ENCODE peak calls at places on chromosomes 11 and 22, in ten cellular contexts. A is spleen, M is fibroblast of villous mesenchyme, J is psoas muscle, E is endodermal cell, W is cardiac muscle cell, L is mammary epithelial cell, Y is epithelial cell of esophagus, G is HFFc6, X is CD14-positive monocyte. B is an unnamed sample.

GRCh38 chr22:46653596-46653995 is 33.4 kb downstream of the GRAMD4 start:
- DNase-seq in G (no peak), E (no peak), M (no peak), Y (peak; percentile 32), X (no peak), J (no peak), L (peak; percentile 32), W (no peak), A (no peak), B (no peak)

GRCh38 chr11:36354221-36355003 is 58.3 kb downstream of the PRR5L start:
- DNase-seq in Y (peak; percentile 72), A (no peak), M (peak; percentile 67), X (no peak), W (peak; percentile 69), G (peak; percentile 93), J (no peak), L (peak; percentile 59), E (no peak), B (no peak)

GRCh38 chr11:76605338-76606074 is 65.0 kb downstream of the LRRC32 start:
- DNase-seq in M (no peak), J (no peak), Y (no peak), W (no peak), A (no peak), L (no peak), G (no peak), E (no peak), X (no peak), B (no peak)

GRCh38 chr11:12120031-12121008 is 9.9 kb downstream of the MICAL2 start:
- DNase-seq in A (no peak), X (no peak), M (peak; percentile 52), J (no peak), Y (no peak), G (no peak), E (no peak), W (peak; percentile 58), L (no peak), B (no peak)

GRCh38 chr11:130650456-130651068 is 202.1 kb downstream of the ADAMTS15 start:
- DNase-seq in M (no peak), L (no peak), A (no peak), G (no peak), J (no peak), Y (peak; percentile 32), X (no peak), W (no peak), E (no peak), B (no peak)

GRCh38 chr11:37572491-37573171 is 974.6 kb upstream of the RAG2 start:
- DNase-seq in M (no peak), E (no peak), J (no peak), G (no peak), Y (no peak), A (no peak), L (no peak), W (no peak), X (no peak), B (no peak)

GRCh38 chr11:45926001-45926401 is 3.5 kb downstream of the LARGE2 start:
- DNase-seq in E (peak; percentile 45), Y (no peak), L (no peak), A (peak; percentile 74), W (no peak), X (peak; percentile 41), J (no peak), M (no peak), G (no peak), B (no peak)

GRCh38 chr11:76974179-76974891 is 59.9 kb upstream of the B3GNT6 start:
- DNase-seq in E (no peak), J (no peak), Y (no peak), M (no peak), G (no peak), A (no peak), X (no peak), L (no peak), W (no peak), B (no peak)

GRCh38 chr11:68632802-68633201 is 51.5 kb upstream of the GAL start:
- DNase-seq in Y (peak; percentile 81), A (no peak), E (peak; percentile 93), M (peak; percentile 73), W (peak; percentile 82), J (no peak), X (no peak), L (peak; percentile 50), G (peak; percentile 24), B (no peak)

GRCh38 chr11:36056160-36056751 is 112.4 kb downstream of the LDLRAD3 start:
- DNase-seq in Y (peak; percentile 53), M (peak; percentile 47), W (peak; percentile 78), L (peak; percentile 24), X (no peak), E (peak; percentile 88), A (no peak), G (peak; percentile 16), J (no peak), B (no peak)

GRCh38 chr11:44243633-44244343 is 66.2 kb downstream of the ALX4 start:
- DNase-seq in E (peak; percentile 89), G (peak; percentile 18), A (no peak), J (no peak), Y (no peak), W (peak; percentile 92), X (no peak), L (no peak), M (peak; percentile 36), B (no peak)

GRCh38 chr11:75191330-75191717 is 40.4 kb downstream of the SLCO2B1 start:
- DNase-seq in J (no peak), Y (no peak), E (no peak), X (no peak), A (no peak), L (no peak), G (no peak), W (no peak), M (no peak), B (no peak)

GRCh38 chr11:104163100-104164027 is 583 bp downstream of the PDGFD start:
- DNase-seq in M (no peak), A (peak; percentile 56), Y (peak; percentile 29), W (peak; percentile 52), J (peak; percentile 23), X (no peak), L (peak; percentile 35), E (peak; percentile 82), G (peak; percentile 1), B (no peak)

GRCh38 chr11:126115820-126116319 is 53.2 kb upstream of the CDON start:
- DNase-seq in J (peak; percentile 61), X (no peak), L (no peak), M (peak; percentile 84), G (peak; percentile 74), E (peak; percentile 68), Y (peak; percentile 50), W (peak; percentile 81), A (peak; percentile 62), B (peak; percentile 92)

GRCh38 chr22:44450503-44450902 is 47.5 kb downstream of the RTL6 start:
- DNase-seq in X (no peak), W (no peak), L (no peak), Y (no peak), G (no peak), M (no peak), J (no peak), A (peak; percentile 51), E (peak; percentile 21), B (no peak)

GRCh38 chr11:58656348-58656747 is 33.9 kb downstream of the CNTF start:
- DNase-seq in Y (peak; percentile 44), G (no peak), L (no peak), W (no peak), J (no peak), M (no peak), X (no peak), A (no peak), E (no peak), B (no peak)

GRCh38 chr11:131467645-131468270 is 97.3 kb downstream of the NTM start:
- DNase-seq in G (no peak), X (no peak), L (no peak), W (no peak), M (no peak), J (no peak), A (no peak), E (no peak), Y (no peak), B (no peak)

GRCh38 chr11:31974737-31975136 is 116.1 kb upstream of the RCN1 start:
- DNase-seq in M (no peak), W (peak; percentile 31), G (peak; percentile 92), A (no peak), E (no peak), J (no peak), L (peak; percentile 96), Y (peak; percentile 96), X (no peak), B (no peak)

GRCh38 chr11:65571940-65572339 is 398 bp upstream of the FAM89B start:
- DNase-seq in A (no peak), G (peak; percentile 46), E (peak; percentile 88), J (no peak), M (peak; percentile 47), L (peak; percentile 63), Y (peak; percentile 76), W (peak; percentile 57), X (no peak), B (no peak)
- TF ChIP-seq CTCF in A (no peak), G (peak; percentile 58), E (peak; percentile 73), J (peak; percentile 48), M (peak; percentile 31), L (peak; percentile 68), Y (peak; percentile 67), W (peak; percentile 46), X (peak; percentile 12), B (peak; percentile 35)

DNA sequence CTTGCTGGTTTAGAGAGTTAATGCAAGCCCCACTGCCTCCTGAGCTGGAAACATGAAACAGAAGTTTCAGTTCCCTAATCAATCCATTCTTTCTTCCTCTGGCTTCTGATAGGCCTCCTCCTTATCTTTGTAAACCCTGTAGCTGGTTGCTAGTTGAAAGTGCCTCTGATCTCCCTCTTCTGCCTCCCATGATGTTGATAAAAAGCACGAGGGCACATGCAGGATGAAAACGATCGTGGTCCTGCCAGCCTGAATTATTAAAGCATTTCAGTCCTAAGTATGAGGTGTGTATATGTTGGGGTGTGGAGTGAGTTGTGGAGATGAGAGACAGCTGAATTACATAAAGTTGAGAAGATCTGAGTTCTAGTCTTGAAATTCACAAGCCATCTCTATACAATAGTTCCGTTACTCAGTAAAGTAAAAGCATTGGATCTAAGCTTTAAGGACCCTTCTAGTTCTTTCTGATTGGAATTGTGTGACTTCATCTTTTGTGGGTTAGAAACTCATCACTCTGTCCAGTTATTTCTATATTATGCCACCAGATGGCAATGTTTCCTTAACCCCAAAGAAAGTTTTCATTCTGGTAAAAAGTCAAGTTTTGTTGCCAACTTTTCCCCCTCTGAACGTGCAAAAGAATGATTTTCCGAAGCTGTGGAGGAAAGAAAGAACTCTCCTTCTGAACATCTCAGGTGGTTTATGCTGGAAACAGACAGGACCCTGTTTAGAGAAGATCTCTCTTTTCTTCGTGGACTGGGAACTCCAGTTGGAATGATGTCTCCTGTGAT is 34.8 kb upstream of the EHF start:
- DNase-seq in W (peak; percentile 85), E (no peak), A (no peak), L (peak; percentile 55), Y (peak; percentile 63), M (peak; percentile 69), G (peak; percentile 56), X (no peak), J (no peak), B (no peak)
- TF ChIP-seq CTCF in W (peak; percentile 54), E (peak; percentile 85), A (peak; percentile 71), L (peak; percentile 70), Y (peak; percentile 57), M (peak; percentile 65), G (peak; percentile 92), X (peak; percentile 83), J (peak; percentile 74), B (peak; percentile 34)

GRCh38 chr11:102254047-102254446 is 63.2 kb upstream of the BIRC3 start:
- DNase-seq in A (no peak), J (no peak), G (no peak), L (no peak), E (peak; percentile 63), X (no peak), M (no peak), Y (no peak), W (no peak), B (no peak)
- TF ChIP-seq CTCF in A (no peak), J (no peak), G (peak; percentile 65), L (peak; percentile 22), E (peak; percentile 73), X (peak; percentile 49), M (peak; percentile 37), Y (peak; percentile 13), W (peak; percentile 23), B (no peak)

GRCh38 chr22:50560034-50560433 is 2.7 kb downstream of the SYCE3 start:
- DNase-seq in X (no peak), W (no peak), J (no peak), E (no peak), G (no peak), A (no peak), Y (peak; percentile 74), L (peak; percentile 21), M (no peak), B (no peak)
- TF ChIP-seq CTCF in X (no peak), W (no peak), J (no peak), E (no peak), G (no peak), A (no peak), Y (no peak), L (no peak), M (no peak), B (no peak)

B was measured in sigmoid colon.